ENCODE peak calls at places on chromosomes 7 and 10, in six cellular contexts. One of them, this sample, is unnamed.

GRCh38 chr7:46755120-46756034 is 826.5 kb downstream of the TNS3 start:
- DNase-seq in Calu3: no peak
- DNase-seq in astrocyte of the spinal cord: peak
- DNase-seq in cardiac fibroblast: peak
- DNase-seq in OCI-LY7: no peak
- DNase-seq in progenitor cell of endocrine pancreas: no peak
- DNase-seq in this sample: no peak

GRCh38 chr10:28984431-28984830 is 304.4 kb upstream of the LYZL1 start:
- DNase-seq in Calu3: peak
- DNase-seq in astrocyte of the spinal cord: peak
- DNase-seq in cardiac fibroblast: peak
- DNase-seq in progenitor cell of endocrine pancreas: no peak
- DNase-seq in OCI-LY7: no peak
- DNase-seq in this sample: peak

GRCh38 chr10:69010151-69010640 is 21.6 kb downstream of the KIFBP start:
- DNase-seq in Calu3: no peak
- DNase-seq in OCI-LY7: no peak
- DNase-seq in astrocyte of the spinal cord: no peak
- DNase-seq in cardiac fibroblast: no peak
- DNase-seq in progenitor cell of endocrine pancreas: no peak
- DNase-seq in this sample: peak

GRCh38 chr10:122149138-122149606 is 121.9 kb upstream of the BTBD16 start:
- DNase-seq in cardiac fibroblast: peak
- DNase-seq in astrocyte of the spinal cord: peak
- DNase-seq in OCI-LY7: no peak
- DNase-seq in progenitor cell of endocrine pancreas: no peak
- DNase-seq in Calu3: no peak
- DNase-seq in this sample: no peak

GRCh38 chr10:89206402-89207180 is 526 bp downstream of the CH25H start:
- DNase-seq in cardiac fibroblast: peak
- DNase-seq in OCI-LY7: no peak
- DNase-seq in astrocyte of the spinal cord: no peak
- DNase-seq in progenitor cell of endocrine pancreas: no peak
- DNase-seq in Calu3: peak
- DNase-seq in this sample: peak

GRCh38 chr7:73865738-73866445 is 4.9 kb downstream of the TMEM270 start:
- DNase-seq in OCI-LY7: peak
- DNase-seq in cardiac fibroblast: peak
- DNase-seq in progenitor cell of endocrine pancreas: no peak
- DNase-seq in Calu3: peak
- DNase-seq in astrocyte of the spinal cord: peak
- DNase-seq in this sample: peak

GRCh38 chr7:69775231-69775771 is 177.0 kb downstream of the AUTS2 start:
- DNase-seq in cardiac fibroblast: peak
- DNase-seq in Calu3: no peak
- DNase-seq in astrocyte of the spinal cord: no peak
- DNase-seq in progenitor cell of endocrine pancreas: no peak
- DNase-seq in OCI-LY7: no peak
- DNase-seq in this sample: peak

GRCh38 chr7:1422512-1423265 is 36.6 kb downstream of the MICALL2 start:
- DNase-seq in Calu3: no peak
- DNase-seq in progenitor cell of endocrine pancreas: no peak
- DNase-seq in astrocyte of the spinal cord: no peak
- DNase-seq in OCI-LY7: no peak
- DNase-seq in cardiac fibroblast: no peak
- DNase-seq in this sample: no peak

GRCh38 chr7:47100815-47101435 is 481.0 kb downstream of the TNS3 start:
- DNase-seq in cardiac fibroblast: peak
- DNase-seq in astrocyte of the spinal cord: peak
- DNase-seq in Calu3: peak
- DNase-seq in progenitor cell of endocrine pancreas: no peak
- DNase-seq in OCI-LY7: peak
- DNase-seq in this sample: peak

GRCh38 chr10:75019360-75019759 is 92.1 kb upstream of the SAMD8 start:
- DNase-seq in Calu3: no peak
- DNase-seq in OCI-LY7: peak
- DNase-seq in progenitor cell of endocrine pancreas: no peak
- DNase-seq in cardiac fibroblast: peak
- DNase-seq in astrocyte of the spinal cord: peak
- DNase-seq in this sample: peak

GRCh38 chr10:118799779-118800178 is 45.0 kb upstream of the CACUL1 start:
- DNase-seq in progenitor cell of endocrine pancreas: no peak
- DNase-seq in cardiac fibroblast: peak
- DNase-seq in astrocyte of the spinal cord: peak
- DNase-seq in Calu3: no peak
- DNase-seq in OCI-LY7: no peak
- DNase-seq in this sample: peak

DNA sequence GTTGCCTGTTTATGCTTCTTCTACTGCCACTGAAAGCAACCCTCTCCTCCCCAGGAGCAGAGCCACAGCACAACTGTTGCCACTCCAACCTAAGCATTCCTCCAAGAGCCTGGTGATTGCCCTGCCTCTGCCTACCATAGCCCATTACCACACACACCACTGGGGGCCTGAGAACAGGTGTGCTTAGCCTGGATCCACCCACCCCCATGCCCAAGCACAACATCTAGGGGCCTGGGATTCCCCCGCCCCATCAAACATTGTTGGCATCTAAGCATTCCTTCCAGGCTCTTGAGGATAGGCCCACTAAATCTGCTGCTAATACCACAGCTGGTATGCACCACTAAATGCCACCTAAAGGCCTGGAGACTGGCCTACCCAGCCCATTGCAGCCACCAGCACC is 43.3 kb upstream of the ASAH2 start:
- DNase-seq in progenitor cell of endocrine pancreas: no peak
- DNase-seq in cardiac fibroblast: no peak
- DNase-seq in astrocyte of the spinal cord: no peak
- DNase-seq in OCI-LY7: no peak
- DNase-seq in Calu3: no peak
- DNase-seq in this sample: no peak
- TF ChIP-seq CTCF in progenitor cell of endocrine pancreas: no peak
- TF ChIP-seq CTCF in cardiac fibroblast: no peak
- TF ChIP-seq CTCF in astrocyte of the spinal cord: no peak
- TF ChIP-seq CTCF in OCI-LY7: no peak
- TF ChIP-seq CTCF in Calu3: no peak
- TF ChIP-seq CTCF in this sample: no peak

DNA sequence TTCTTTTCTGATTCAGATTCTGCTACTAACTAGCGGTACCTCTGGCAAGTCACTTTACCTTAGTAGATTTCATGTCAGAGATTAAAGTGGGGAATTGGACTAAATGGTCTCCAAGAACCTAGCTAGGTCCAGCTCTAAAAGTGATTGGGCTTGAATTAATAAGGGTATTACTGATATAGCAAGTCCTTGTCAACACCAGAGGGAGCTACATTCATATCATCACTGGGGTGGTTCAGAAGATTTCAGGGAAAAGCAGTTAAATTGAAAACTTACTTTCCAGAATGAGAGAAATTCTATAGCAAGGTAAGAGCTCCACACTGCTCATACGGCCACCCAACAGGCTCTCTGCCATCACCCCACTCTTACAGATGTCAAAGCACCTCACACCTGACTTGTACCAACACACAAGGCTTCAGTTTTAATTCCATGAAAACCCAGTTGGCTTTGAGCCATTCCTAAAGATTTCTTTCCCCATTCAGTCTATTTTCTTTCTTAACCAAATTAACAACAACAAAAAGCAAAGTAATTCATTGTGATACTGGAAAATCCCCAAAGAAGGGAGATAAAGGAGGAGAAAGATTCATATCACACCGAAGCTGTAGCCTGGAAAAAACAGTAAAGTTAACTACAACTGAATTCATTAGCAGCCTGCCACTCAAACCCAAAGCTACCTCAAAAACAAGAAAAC is 38.0 kb upstream of the SPOCK2 start:
- DNase-seq in OCI-LY7: peak
- DNase-seq in Calu3: peak
- DNase-seq in astrocyte of the spinal cord: peak
- DNase-seq in progenitor cell of endocrine pancreas: no peak
- DNase-seq in cardiac fibroblast: peak
- DNase-seq in this sample: peak
- TF ChIP-seq CTCF in OCI-LY7: peak
- TF ChIP-seq CTCF in Calu3: no peak
- TF ChIP-seq CTCF in astrocyte of the spinal cord: peak
- TF ChIP-seq CTCF in progenitor cell of endocrine pancreas: peak
- TF ChIP-seq CTCF in cardiac fibroblast: peak
- TF ChIP-seq CTCF in this sample: peak

DNA sequence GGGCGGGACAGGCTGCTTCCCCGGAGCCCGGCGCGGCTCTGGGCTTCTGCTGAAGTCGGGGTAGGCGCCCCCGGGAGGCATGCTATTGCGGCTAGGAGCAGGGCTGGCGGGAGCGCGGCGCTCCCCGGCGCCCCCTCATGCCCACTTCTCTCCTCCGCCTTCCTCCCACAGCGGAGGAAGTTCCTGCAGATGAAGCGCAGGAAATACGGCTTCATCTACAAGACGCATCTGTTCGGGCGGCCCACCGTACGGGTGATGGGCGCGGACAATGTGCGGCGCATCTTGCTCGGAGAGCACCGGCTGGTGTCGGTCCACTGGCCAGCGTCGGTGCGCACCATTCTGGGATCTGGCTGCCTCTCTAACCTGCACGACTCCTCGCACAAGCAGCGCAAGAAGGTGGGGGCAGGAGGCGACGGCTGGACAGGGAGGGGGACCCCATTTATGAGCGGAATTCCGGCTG is 474 bp downstream of the CYP26A1 start:
- DNase-seq in astrocyte of the spinal cord: no peak
- DNase-seq in progenitor cell of endocrine pancreas: no peak
- DNase-seq in cardiac fibroblast: no peak
- DNase-seq in OCI-LY7: no peak
- DNase-seq in Calu3: peak
- DNase-seq in this sample: no peak
- TF ChIP-seq CTCF in astrocyte of the spinal cord: peak
- TF ChIP-seq CTCF in progenitor cell of endocrine pancreas: peak
- TF ChIP-seq CTCF in cardiac fibroblast: no peak
- TF ChIP-seq CTCF in OCI-LY7: no peak
- TF ChIP-seq CTCF in Calu3: peak
- TF ChIP-seq CTCF in this sample: no peak

GRCh38 chr10:78728176-78728575 is 340.6 kb upstream of the ZMIZ1 start:
- DNase-seq in OCI-LY7: no peak
- DNase-seq in astrocyte of the spinal cord: no peak
- DNase-seq in progenitor cell of endocrine pancreas: no peak
- DNase-seq in cardiac fibroblast: no peak
- DNase-seq in Calu3: no peak
- DNase-seq in this sample: no peak

GRCh38 chr10:78727728-78728127 is 341.0 kb upstream of the ZMIZ1 start:
- DNase-seq in progenitor cell of endocrine pancreas: no peak
- DNase-seq in cardiac fibroblast: no peak
- DNase-seq in astrocyte of the spinal cord: no peak
- DNase-seq in OCI-LY7: no peak
- DNase-seq in Calu3: no peak
- DNase-seq in this sample: no peak

GRCh38 chr10:78724846-78725245 is 343.9 kb upstream of the ZMIZ1 start:
- DNase-seq in OCI-LY7: no peak
- DNase-seq in Calu3: no peak
- DNase-seq in progenitor cell of endocrine pancreas: no peak
- DNase-seq in astrocyte of the spinal cord: no peak
- DNase-seq in cardiac fibroblast: no peak
- DNase-seq in this sample: no peak

GRCh38 chr10:78727251-78727650 is 341.5 kb upstream of the ZMIZ1 start:
- DNase-seq in cardiac fibroblast: no peak
- DNase-seq in Calu3: no peak
- DNase-seq in astrocyte of the spinal cord: no peak
- DNase-seq in OCI-LY7: no peak
- DNase-seq in progenitor cell of endocrine pancreas: no peak
- DNase-seq in this sample: no peak

GRCh38 chr10:78726171-78726570 is 342.6 kb upstream of the ZMIZ1 start:
- DNase-seq in astrocyte of the spinal cord: no peak
- DNase-seq in OCI-LY7: no peak
- DNase-seq in Calu3: no peak
- DNase-seq in progenitor cell of endocrine pancreas: no peak
- DNase-seq in cardiac fibroblast: no peak
- DNase-seq in this sample: no peak
- TF ChIP-seq CTCF in astrocyte of the spinal cord: no peak
- TF ChIP-seq CTCF in OCI-LY7: no peak
- TF ChIP-seq CTCF in Calu3: no peak
- TF ChIP-seq CTCF in progenitor cell of endocrine pancreas: no peak
- TF ChIP-seq CTCF in cardiac fibroblast: no peak
- TF ChIP-seq CTCF in this sample: no peak

DNA sequence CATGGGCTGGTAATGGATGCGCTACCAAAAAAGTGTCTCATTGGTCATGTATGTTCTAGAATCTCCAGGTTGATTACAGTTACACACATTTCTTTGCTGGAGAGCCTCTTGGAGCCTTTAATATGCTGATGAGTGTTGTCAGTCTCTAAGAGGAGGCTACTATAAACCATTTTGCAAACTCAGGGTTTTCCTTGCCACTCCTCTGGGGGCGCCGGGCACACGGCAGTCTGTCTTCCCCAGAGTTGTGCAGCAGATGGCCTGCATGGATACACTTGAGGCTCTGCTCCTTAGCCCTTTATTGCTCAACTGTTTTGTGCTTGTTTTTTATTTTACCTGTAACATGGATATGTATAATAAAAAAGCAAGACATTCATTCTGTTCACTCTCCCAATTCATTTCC is 196.5 kb downstream of the ACTR3B start:
- DNase-seq in OCI-LY7: no peak
- DNase-seq in progenitor cell of endocrine pancreas: no peak
- DNase-seq in astrocyte of the spinal cord: no peak
- DNase-seq in Calu3: no peak
- DNase-seq in cardiac fibroblast: no peak
- DNase-seq in this sample: no peak
- TF ChIP-seq CTCF in OCI-LY7: peak
- TF ChIP-seq CTCF in progenitor cell of endocrine pancreas: no peak
- TF ChIP-seq CTCF in astrocyte of the spinal cord: no peak
- TF ChIP-seq CTCF in Calu3: no peak
- TF ChIP-seq CTCF in cardiac fibroblast: no peak
- TF ChIP-seq CTCF in this sample: no peak

GRCh38 chr7:100963386-100963785 is 6.0 kb upstream of the MUC12 start:
- DNase-seq in OCI-LY7: no peak
- DNase-seq in astrocyte of the spinal cord: no peak
- DNase-seq in Calu3: no peak
- DNase-seq in cardiac fibroblast: no peak
- DNase-seq in progenitor cell of endocrine pancreas: no peak
- DNase-seq in this sample: no peak

GRCh38 chr7:100965051-100965722 is 4.2 kb upstream of the MUC12 start:
- DNase-seq in Calu3: no peak
- DNase-seq in progenitor cell of endocrine pancreas: no peak
- DNase-seq in OCI-LY7: no peak
- DNase-seq in cardiac fibroblast: no peak
- DNase-seq in astrocyte of the spinal cord: no peak
- DNase-seq in this sample: no peak

GRCh38 chr7:100964630-100965029 is 4.7 kb upstream of the MUC12 start:
- DNase-seq in astrocyte of the spinal cord: no peak
- DNase-seq in Calu3: no peak
- DNase-seq in OCI-LY7: no peak
- DNase-seq in progenitor cell of endocrine pancreas: no peak
- DNase-seq in cardiac fibroblast: no peak
- DNase-seq in this sample: no peak

GRCh38 chr7:100963874-100964273 is 5.5 kb upstream of the MUC12 start:
- DNase-seq in Calu3: no peak
- DNase-seq in OCI-LY7: no peak
- DNase-seq in cardiac fibroblast: no peak
- DNase-seq in astrocyte of the spinal cord: no peak
- DNase-seq in progenitor cell of endocrine pancreas: no peak
- DNase-seq in this sample: no peak

DNA sequence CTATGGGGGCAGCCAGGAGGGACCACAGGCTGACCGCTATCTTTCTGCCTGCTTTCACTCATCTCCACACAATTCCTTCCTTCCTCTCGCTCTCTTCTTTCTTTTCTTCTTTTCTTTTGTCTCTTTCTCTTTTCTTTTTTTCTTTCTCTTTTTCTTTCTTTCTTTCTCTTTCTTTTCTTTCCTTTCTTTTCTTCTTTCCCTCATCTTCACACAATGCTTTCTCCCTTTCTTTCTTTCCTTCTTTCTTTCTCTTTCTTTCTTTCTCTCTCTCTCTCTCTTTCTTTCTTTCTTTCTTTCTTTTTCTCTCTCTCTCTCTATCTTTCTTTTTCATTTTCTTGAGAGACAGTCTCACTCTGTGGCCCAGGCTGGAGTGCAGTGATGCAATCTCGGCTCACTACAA is 6.8 kb upstream of the MUC12 start:
- DNase-seq in progenitor cell of endocrine pancreas: no peak
- DNase-seq in astrocyte of the spinal cord: no peak
- DNase-seq in Calu3: no peak
- DNase-seq in OCI-LY7: no peak
- DNase-seq in cardiac fibroblast: no peak
- DNase-seq in this sample: no peak
- TF ChIP-seq CTCF in progenitor cell of endocrine pancreas: no peak
- TF ChIP-seq CTCF in astrocyte of the spinal cord: no peak
- TF ChIP-seq CTCF in Calu3: no peak
- TF ChIP-seq CTCF in OCI-LY7: no peak
- TF ChIP-seq CTCF in cardiac fibroblast: no peak
- TF ChIP-seq CTCF in this sample: no peak

This sample was measured in fibroblast of the aortic adventitia.